ENCODE peak calls at places on chromosomes 11 and 22, in four cellular contexts. H is uterus, D is H1, L is stomach. F is an unnamed sample.

GRCh38 chr11:6747097-6747662 is 24.6 kb downstream of the OR2AG2 start:
- DNase-seq in H (no peak), D (no peak), L (no peak), F (no peak)

GRCh38 chr22:42869888-42870480 is 12.9 kb upstream of the ARFGAP3 start:
- DNase-seq in H (no peak), D (no peak), L (no peak), F (no peak)

GRCh38 chr11:124467376-124468061 is 22.0 kb upstream of the OR8B8 start:
- DNase-seq in H (no peak), D (no peak), L (no peak), F (peak)

GRCh38 chr11:93652161-93652597 is 9.3 kb upstream of the CEP295 start:
- DNase-seq in H (no peak), D (no peak), L (no peak), F (no peak)

GRCh38 chr11:9313648-9314290 is 624 bp downstream of the TMEM41B start:
- DNase-seq in H (peak), D (no peak), L (peak), F (no peak)

GRCh38 chr22:41437198-41437597 is 9.4 kb downstream of the TOB2 start:
- DNase-seq in H (no peak), D (no peak), L (no peak), F (no peak)

GRCh38 chr11:47980093-47980906 is at the start of gene PTPRJ:
- DNase-seq in H (peak), D (no peak), L (peak), F (peak)

GRCh38 chr22:38461414-38462081 is 6.3 kb upstream of the KDELR3 start:
- DNase-seq in H (peak), D (peak), L (peak), F (peak)

GRCh38 chr11:130102457-130103249 is 33.0 kb downstream of the APLP2 start:
- DNase-seq in H (no peak), D (no peak), L (no peak), F (no peak)

GRCh38 chr11:112318193-112318592 is 57.5 kb upstream of the PLET1 start:
- DNase-seq in H (no peak), D (no peak), L (no peak), F (no peak)

GRCh38 chr11:68313574-68314202 is 1.3 kb downstream of the LRP5 start:
- DNase-seq in H (no peak), D (no peak), L (no peak), F (no peak)

GRCh38 chr22:49959782-49960158 is 802 bp upstream of the PIM3 start:
- DNase-seq in H (no peak), D (no peak), L (peak), F (no peak)

GRCh38 chr22:23709107-23709506 is 18.3 kb downstream of the RGL4 start:
- DNase-seq in H (no peak), D (no peak), L (no peak), F (no peak)

GRCh38 chr11:75532200-75532972 is 6.6 kb upstream of the GDPD5 start:
- DNase-seq in H (peak), D (no peak), L (peak), F (peak)

GRCh38 chr11:36306888-36307287 is 10.8 kb downstream of the PRR5L start:
- DNase-seq in H (no peak), D (no peak), L (no peak), F (no peak)

GRCh38 chr11:118111019-118111743 is 24.4 kb upstream of the SMIM35 start:
- DNase-seq in H (no peak), D (no peak), L (no peak), F (no peak)

GRCh38 chr11:74307409-74307808 is 4.0 kb downstream of the P4HA3 start:
- DNase-seq in H (no peak), D (no peak), L (no peak), F (no peak)

GRCh38 chr22:32643246-32643645 is 158.3 kb upstream of the TIMP3 start:
- DNase-seq in H (no peak), D (no peak), L (no peak), F (no peak)

GRCh38 chr22:26589367-26589844 is 526 bp downstream of the TPST2 start:
- DNase-seq in H (peak), D (no peak), L (peak), F (no peak)

GRCh38 chr11:97414801-97415200 is 1025.0 kb downstream of the JRKL start:
- DNase-seq in H (no peak), D (no peak), L (no peak), F (no peak)

GRCh38 chr11:134439181-134439580 is 27.1 kb upstream of the B3GAT1 start:
- DNase-seq in H (no peak), D (no peak), L (no peak), F (no peak)

GRCh38 chr22:49307071-49307830 is 520.4 kb downstream of the BRD1 start:
- DNase-seq in H (no peak), D (no peak), L (peak), F (peak)

GRCh38 chr11:131217313-131218297 is 152.8 kb upstream of the NTM start:
- DNase-seq in H (no peak), D (no peak), L (no peak), F (no peak)

GRCh38 chr11:85394288-85394687 is 232.9 kb downstream of the DLG2 start:
- DNase-seq in H (no peak), D (no peak), L (no peak), F (no peak)

GRCh38 chr11:45259607-45260006 is 26.5 kb downstream of the SYT13 start:
- DNase-seq in H (no peak), D (no peak), L (peak), F (no peak)

GRCh38 chr11:6812391-6813005 is 13.0 kb upstream of the OR6A2 start:
- DNase-seq in H (no peak), D (no peak), L (no peak), F (no peak)

GRCh38 chr22:32957093-32957835 is 100.9 kb downstream of the SYN3 start:
- DNase-seq in H (no peak), D (no peak), L (no peak), F (no peak)

GRCh38 chr22:44360686-44361381 is 48.1 kb upstream of the SHISAL1 start:
- DNase-seq in H (peak), D (no peak), L (peak), F (peak)

GRCh38 chr22:35539910-35540599 is 576 bp upstream of the RASD2 start:
- DNase-seq in H (peak), D (no peak), L (peak), F (peak)

GRCh38 chr11:73203790-73204189 is 14.3 kb upstream of the P2RY2 start:
- DNase-seq in H (no peak), D (no peak), L (no peak), F (peak)

GRCh38 chr11:46122955-46123354 is 1.7 kb upstream of the PHF21A start:
- DNase-seq in H (no peak), D (no peak), L (no peak), F (no peak)

GRCh38 chr11:10275714-10276113 is 18.3 kb downstream of the SBF2 start:
- DNase-seq in H (no peak), D (no peak), L (no peak), F (no peak)

GRCh38 chr22:39663751-39664150 is 93.2 kb downstream of the CACNA1I start:
- DNase-seq in H (no peak), D (no peak), L (peak), F (no peak)

DNA sequence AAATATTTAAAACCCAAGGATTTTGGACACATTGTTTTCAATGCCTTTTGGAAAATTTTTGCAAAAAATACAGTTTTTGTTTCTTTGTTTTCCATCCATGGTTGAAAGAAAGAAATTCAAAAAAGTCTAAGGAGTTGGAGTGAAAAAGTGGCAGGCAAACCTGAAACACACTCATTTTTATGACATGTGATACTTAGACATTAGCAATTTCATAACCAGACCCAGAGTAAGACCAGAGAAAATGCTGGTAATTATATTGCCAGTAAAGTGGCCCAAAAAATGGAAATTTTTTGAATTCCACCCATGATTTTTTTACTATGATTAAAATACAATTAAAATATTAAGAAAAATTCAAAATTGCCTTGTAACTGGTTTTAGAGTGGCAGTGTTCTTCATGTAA is 128.2 kb downstream of the SLC17A6 start:
- DNase-seq in H (no peak), D (no peak), L (no peak), F (no peak)
- TF ChIP-seq CTCF in H (no peak), D (no peak), L (no peak), F (no peak)

GRCh38 chr11:76721755-76722677 is 51.5 kb upstream of the LRRC32 start:
- DNase-seq in H (peak), D (peak), L (peak), F (peak)
- H3K4me3 ChIP-seq in H (no peak), D (no peak), L (no peak), F (no peak)

GRCh38 chr22:46568102-46568809 is 30.8 kb upstream of the CELSR1 start:
- DNase-seq in H (no peak), D (no peak), L (no peak), F (peak)
- TF ChIP-seq POLR2A in H (no peak), D (no peak), L (no peak), F (no peak)

GRCh38 chr11:11895672-11896071 is 53.9 kb downstream of the USP47 start:
- DNase-seq in H (no peak), D (no peak), L (no peak), F (no peak)
- TF ChIP-seq CTCF in H (no peak), D (no peak), L (no peak), F (no peak)

GRCh38 chr11:3164540-3165151 is 464 bp downstream of the OSBPL5 start:
- DNase-seq in H (no peak), D (no peak), L (no peak), F (no peak)

GRCh38 chr11:3162410-3163240 is 2.5 kb downstream of the OSBPL5 start:
- DNase-seq in H (peak), D (no peak), L (no peak), F (no peak)

GRCh38 chr11:3161720-3162409 is 3.2 kb downstream of the OSBPL5 start:
- DNase-seq in H (peak), D (no peak), L (no peak), F (no peak)

GRCh38 chr11:3164138-3164539 is 971 bp downstream of the OSBPL5 start:
- DNase-seq in H (no peak), D (no peak), L (no peak), F (no peak)

GRCh38 chr11:3163241-3163981 is 1.7 kb downstream of the OSBPL5 start:
- DNase-seq in H (no peak), D (no peak), L (no peak), F (no peak)
- H3K4me3 ChIP-seq in H (peak), D (peak), L (peak), F (peak)

GRCh38 chr11:32829680-32830412 is at the start of gene PRRG4:
- DNase-seq in H (peak), D (no peak), L (peak), F (peak)
- TF ChIP-seq POLR2A in H (no peak), D (peak), L (no peak), F (no peak)

DNA sequence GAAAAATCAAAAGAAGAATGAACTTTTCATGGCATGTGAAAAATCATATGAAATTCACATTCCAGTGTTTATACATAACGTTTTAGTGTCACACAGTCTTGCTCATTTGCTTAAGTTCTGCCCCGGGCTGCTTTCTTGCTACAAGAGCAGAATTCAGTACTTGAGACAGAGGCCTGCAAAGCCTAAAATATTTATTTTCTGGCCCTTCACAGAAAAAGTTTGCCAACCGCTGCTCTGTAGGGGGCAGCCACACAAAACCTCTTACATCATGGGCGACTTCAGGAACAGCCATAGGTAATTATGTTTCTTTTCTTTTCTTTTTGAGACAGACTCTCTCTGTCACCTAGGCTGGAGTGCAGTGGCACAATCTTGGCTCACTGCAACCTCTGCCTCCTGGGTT is 1.0 kb upstream of the ATG2A start:
- DNase-seq in H (no peak), D (no peak), L (no peak), F (no peak)
- TF ChIP-seq CTCF in H (peak), D (no peak), L (no peak), F (no peak)

GRCh38 chr11:121459413-121460041 is 6.8 kb upstream of the SORL1-AS1 start:
- DNase-seq in H (no peak), D (no peak), L (no peak), F (peak)

GRCh38 chr11:121456816-121457431 is 4.2 kb upstream of the SORL1-AS1 start:
- DNase-seq in H (no peak), D (no peak), L (no peak), F (peak)

GRCh38 chr11:121460941-121461514 is 8.3 kb upstream of the SORL1-AS1 start:
- DNase-seq in H (no peak), D (no peak), L (no peak), F (no peak)

GRCh38 chr11:121461843-121462242 is 9.1 kb upstream of the SORL1-AS1 start:
- DNase-seq in H (no peak), D (no peak), L (no peak), F (no peak)

GRCh38 chr11:121458551-121458950 is 5.8 kb upstream of the SORL1-AS1 start:
- DNase-seq in H (no peak), D (no peak), L (no peak), F (no peak)
- H3K4me3 ChIP-seq in H (no peak), D (no peak), L (no peak), F (no peak)